ENCODE peak calls at places on chromosomes 11 and 22, in seven cellular contexts. W is smooth muscle cell of the brain vasculature; E is pulmonary artery endothelial cell; G is stimulated activated effector memory CD8-positive, alpha-beta T cell treated with anti-CD3 and anti-CD28 coated beads, Interleukin-12 subunit alpha, Interleukin-12 subunit beta, amount 100 ng/mL, for 72 hours; J is adrenal gland; N is nucleus accumbens; L is A549. V is an unnamed sample.

GRCh38 chr22:37211853-37212173 is 464 bp downstream of the SSTR3 start:
- DNase-seq in J (no peak), N (no peak), W (no peak), L (no peak), G (no peak), E (no peak), V (no peak)

GRCh38 chr11:13016415-13016814 is 7.3 kb downstream of the RASSF10 start:
- DNase-seq in L (no peak), W (no peak), E (no peak), G (no peak), J (no peak), N (no peak), V (no peak)

GRCh38 chr11:42593426-42593825 is 718.4 kb upstream of the API5 start:
- DNase-seq in E (no peak), J (no peak), N (no peak), G (no peak), W (no peak), L (no peak), V (no peak)

GRCh38 chr11:35771722-35772121 is 109.1 kb downstream of the TRIM44 start:
- DNase-seq in E (no peak), G (no peak), J (no peak), L (no peak), N (no peak), W (no peak), V (no peak)

GRCh38 chr11:44893250-44894216 is 57.1 kb downstream of the TP53I11 start:
- DNase-seq in W (no peak), L (no peak), J (peak; percentile 86), G (no peak), N (no peak), E (no peak), V (peak; percentile 92)

GRCh38 chr11:62702241-62702640 is 5.0 kb downstream of the BSCL2 start:
- DNase-seq in G (no peak), N (no peak), E (no peak), L (no peak), W (no peak), J (no peak), V (no peak)

GRCh38 chr22:24156915-24157782 is 24.1 kb upstream of the SUSD2 start:
- DNase-seq in J (peak; percentile 93), E (peak; percentile 33), N (peak; percentile 17), G (peak; percentile 92), W (peak; percentile 31), L (peak; percentile 82), V (peak; percentile 69)

GRCh38 chr11:121797496-121797895 is 318.5 kb downstream of the BLID start:
- DNase-seq in G (no peak), E (no peak), J (no peak), L (no peak), W (no peak), N (no peak), V (no peak)

GRCh38 chr22:40156001-40156516 is 21.7 kb upstream of the TNRC6B start:
- DNase-seq in G (no peak), L (peak; percentile 55), W (no peak), E (no peak), J (no peak), N (no peak), V (no peak)

GRCh38 chr11:118052581-118053206 is 24.2 kb upstream of the TMPRSS4 start:
- DNase-seq in E (no peak), N (no peak), L (no peak), G (no peak), J (peak; percentile 49), W (no peak), V (no peak)

GRCh38 chr11:70895061-70895670 is 357.2 kb downstream of the SHANK2 start:
- DNase-seq in N (no peak), L (no peak), W (no peak), G (no peak), J (no peak), E (no peak), V (no peak)

GRCh38 chr11:7597620-7598019 is 75.7 kb downstream of the CYB5R2 start:
- DNase-seq in E (no peak), N (no peak), W (no peak), L (no peak), G (no peak), J (no peak), V (no peak)

GRCh38 chr22:28231423-28231822 is 312.4 kb upstream of the PITPNB start:
- DNase-seq in W (peak; percentile 61), G (no peak), J (no peak), L (no peak), N (no peak), E (no peak), V (no peak)

GRCh38 chr22:44126807-44127206 is 53.9 kb upstream of the PARVG start:
- DNase-seq in E (no peak), N (no peak), L (no peak), G (no peak), W (no peak), J (no peak), V (no peak)

GRCh38 chr11:18727499-18728236 is 1.7 kb upstream of the IGSF22 start:
- DNase-seq in L (peak; percentile 67), J (no peak), G (peak; percentile 66), W (no peak), N (no peak), E (no peak), V (no peak)

GRCh38 chr11:75214411-75214821 is 26.2 kb upstream of the TPBGL start:
- DNase-seq in N (no peak), L (peak; percentile 80), J (peak; percentile 95), E (peak; percentile 40), G (peak; percentile 83), W (peak; percentile 59), V (no peak)

GRCh38 chr11:69436041-69436982 is 45.2 kb upstream of the LINC01488 start:
- DNase-seq in J (no peak), G (no peak), E (no peak), L (no peak), W (no peak), N (no peak), V (no peak)

GRCh38 chr22:40414306-40414705 is 43.9 kb downstream of the SGSM3 start:
- DNase-seq in G (no peak), N (no peak), J (no peak), E (no peak), W (no peak), L (no peak), V (no peak)

GRCh38 chr22:26553056-26553752 is 36.7 kb downstream of the TPST2 start:
- DNase-seq in G (no peak), J (no peak), W (peak; percentile 18), L (peak; percentile 27), E (peak; percentile 48), N (no peak), V (no peak)

GRCh38 chr22:46737105-46737975 is 712 bp downstream of the CERK start:
- DNase-seq in L (peak; percentile 18), J (no peak), N (no peak), E (no peak), W (no peak), G (peak; percentile 75), V (no peak)

GRCh38 chr11:12792590-12792989 is 118.4 kb downstream of the TEAD1 start:
- DNase-seq in L (no peak), G (no peak), E (no peak), N (no peak), W (no peak), J (no peak), V (no peak)

GRCh38 chr22:24744638-24745037 is 29.9 kb downstream of the PIWIL3 start:
- DNase-seq in J (no peak), L (no peak), G (no peak), N (no peak), E (no peak), W (no peak), V (no peak)